ENCODE peak calls at places on chromosomes 6 and 20, in eight cellular contexts. Q is fibroblast of lung, K is T1000, L is heart right ventricle, M is A549, H is GM20000, E is GM12891, A is NCI-H1105. T is an unnamed sample.

GRCh38 chr20:9114709-9115108 is 45.8 kb downstream of the PLCB4 start:
- DNase-seq in Q (no peak), K (no peak), L (no peak), M (no peak), H (no peak), E (no peak), A (no peak), T (no peak)

GRCh38 chr6:20564269-20564668 is 30.0 kb downstream of the CDKAL1 start:
- DNase-seq in Q (no peak), K (no peak), L (no peak), M (no peak), H (peak), E (no peak), A (peak), T (no peak)

GRCh38 chr6:34147906-34148701 is 2.2 kb upstream of the GRM4 start:
- DNase-seq in Q (no peak), K (no peak), L (no peak), M (no peak), H (no peak), E (no peak), A (no peak), T (no peak)

GRCh38 chr6:43687437-43688347 is at the start of gene MRPS18A:
- DNase-seq in Q (peak), K (peak), L (peak), M (peak), H (peak), E (peak), A (peak), T (peak)

GRCh38 chr6:148416309-148416965 is 73.8 kb downstream of the SASH1 start:
- DNase-seq in Q (no peak), K (no peak), L (no peak), M (no peak), H (no peak), E (no peak), A (no peak), T (no peak)

GRCh38 chr6:41100871-41101287 is 28.1 kb downstream of the NFYA start:
- DNase-seq in Q (no peak), K (no peak), L (peak), M (no peak), H (no peak), E (no peak), A (no peak), T (no peak)

GRCh38 chr20:31811796-31812728 is 7.1 kb upstream of the MYLK2 start:
- DNase-seq in Q (peak), K (peak), L (no peak), M (no peak), H (no peak), E (no peak), A (no peak), T (no peak)

GRCh38 chr6:150245148-150245547 is 102.3 kb downstream of the PPP1R14C start:
- DNase-seq in Q (no peak), K (no peak), L (no peak), M (no peak), H (no peak), E (no peak), A (no peak), T (no peak)

GRCh38 chr20:23243791-23244190 is 106.8 kb upstream of the NXT1 start:
- DNase-seq in Q (no peak), K (no peak), L (no peak), M (no peak), H (no peak), E (no peak), A (no peak), T (no peak)

GRCh38 chr20:54680872-54681297 is 205.5 kb downstream of the DOK5 start:
- DNase-seq in Q (peak), K (peak), L (no peak), M (no peak), H (peak), E (peak), A (no peak), T (no peak)

GRCh38 chr20:38098952-38099351 is 65.4 kb downstream of the RPRD1B start:
- DNase-seq in Q (no peak), K (no peak), L (no peak), M (no peak), H (no peak), E (no peak), A (no peak), T (no peak)

T was measured in activated naive CD8-positive, alpha-beta T cell treated with anti-CD3 and anti-CD28 coated beads, Interleukin-2, amount 50 U/mL, for 16 hours.